ENCODE peak calls at places on chromosomes 5 and 9, in eight cellular contexts. R is HCT116; W is dorsolateral prefrontal cortex; K is heart right ventricle; Q is fibroblast of lung; Y is left ventricle myocardium inferior; L is CD8-positive, alpha-beta memory T cell; D is fibroblast of mammary gland. O is an unnamed sample.

GRCh38 chr9:18748106-18748719 is 274.3 kb downstream of the ADAMTSL1 start:
- DNase-seq in R (no peak), W (no peak), K (no peak), Q (peak), Y (no peak), L (no peak), D (no peak), O (peak)

GRCh38 chr5:25448646-25449045 is 803.9 kb upstream of the CDH10 start:
- DNase-seq in R (no peak), W (no peak), K (no peak), Q (no peak), Y (no peak), L (no peak), D (no peak), O (no peak)

GRCh38 chr9:715743-716400 is 125.6 kb upstream of the DMRT1 start:
- DNase-seq in R (no peak), W (no peak), K (no peak), Q (peak), Y (no peak), L (no peak), D (peak), O (no peak)

GRCh38 chr5:32352685-32353084 is 39.9 kb upstream of the MTMR12 start:
- DNase-seq in R (no peak), W (no peak), K (no peak), Q (no peak), Y (no peak), L (no peak), D (no peak), O (no peak)

GRCh38 chr5:172171118-172171775 is 16.8 kb downstream of the STK10 start:
- DNase-seq in R (no peak), W (no peak), K (no peak), Q (no peak), Y (no peak), L (no peak), D (no peak), O (no peak)

GRCh38 chr5:174970502-174970901 is 246.1 kb downstream of the MSX2 start:
- DNase-seq in R (no peak), W (no peak), K (no peak), Q (no peak), Y (no peak), L (no peak), D (no peak), O (no peak)

GRCh38 chr9:130268521-130269131 is 3.1 kb downstream of the HMCN2 start:
- DNase-seq in R (no peak), W (no peak), K (no peak), Q (no peak), Y (no peak), L (no peak), D (no peak), O (no peak)

GRCh38 chr5:174751154-174751990 is 27.0 kb downstream of the MSX2 start:
- DNase-seq in R (no peak), W (no peak), K (no peak), Q (peak), Y (no peak), L (no peak), D (no peak), O (no peak)

GRCh38 chr5:171874210-171874609 is 88.6 kb downstream of the SMIM23 start:
- DNase-seq in R (no peak), W (no peak), K (no peak), Q (peak), Y (no peak), L (no peak), D (peak), O (no peak)

GRCh38 chr5:163727028-163727427 is 221.6 kb downstream of the MAT2B start:
- DNase-seq in R (no peak), W (no peak), K (no peak), Q (no peak), Y (no peak), L (no peak), D (no peak), O (no peak)

GRCh38 chr5:90474235-90475107 is at the start of the genes MBLAC2 and POLR3G:
- DNase-seq in R (peak), W (peak), K (peak), Q (peak), Y (peak), L (peak), D (peak), O (peak)

GRCh38 chr5:14693070-14693469 is 28.6 kb downstream of the OTULIN start:
- DNase-seq in R (no peak), W (no peak), K (no peak), Q (no peak), Y (no peak), L (no peak), D (no peak), O (no peak)

GRCh38 chr5:171581756-171582155 is 162.3 kb downstream of the FGF18 start:
- DNase-seq in R (no peak), W (no peak), K (no peak), Q (no peak), Y (no peak), L (no peak), D (no peak), O (no peak)

GRCh38 chr5:56862909-56863308 is 46.5 kb upstream of the SETD9 start:
- DNase-seq in R (no peak), W (no peak), K (no peak), Q (no peak), Y (no peak), L (no peak), D (no peak), O (no peak)

GRCh38 chr9:5633243-5633642 is 4.3 kb downstream of the RIC1 start:
- DNase-seq in R (no peak), W (no peak), K (no peak), Q (peak), Y (no peak), L (no peak), D (peak), O (no peak)

GRCh38 chr5:76601470-76601869 is 21.7 kb downstream of the F2RL2 start:
- DNase-seq in R (peak), W (no peak), K (no peak), Q (peak), Y (no peak), L (peak), D (peak), O (peak)

GRCh38 chr5:171714286-171714685 is 71.3 kb upstream of the SMIM23 start:
- DNase-seq in R (no peak), W (no peak), K (no peak), Q (no peak), Y (no peak), L (no peak), D (no peak), O (no peak)

GRCh38 chr5:93831449-93831848 is 90.0 kb upstream of the POU5F2 start:
- DNase-seq in R (no peak), W (no peak), K (no peak), Q (peak), Y (no peak), L (no peak), D (peak), O (peak)

GRCh38 chr5:105970919-105971318 is 1699.8 kb downstream of the EFNA5 start:
- DNase-seq in R (no peak), W (no peak), K (no peak), Q (no peak), Y (no peak), L (no peak), D (no peak), O (no peak)

DNA sequence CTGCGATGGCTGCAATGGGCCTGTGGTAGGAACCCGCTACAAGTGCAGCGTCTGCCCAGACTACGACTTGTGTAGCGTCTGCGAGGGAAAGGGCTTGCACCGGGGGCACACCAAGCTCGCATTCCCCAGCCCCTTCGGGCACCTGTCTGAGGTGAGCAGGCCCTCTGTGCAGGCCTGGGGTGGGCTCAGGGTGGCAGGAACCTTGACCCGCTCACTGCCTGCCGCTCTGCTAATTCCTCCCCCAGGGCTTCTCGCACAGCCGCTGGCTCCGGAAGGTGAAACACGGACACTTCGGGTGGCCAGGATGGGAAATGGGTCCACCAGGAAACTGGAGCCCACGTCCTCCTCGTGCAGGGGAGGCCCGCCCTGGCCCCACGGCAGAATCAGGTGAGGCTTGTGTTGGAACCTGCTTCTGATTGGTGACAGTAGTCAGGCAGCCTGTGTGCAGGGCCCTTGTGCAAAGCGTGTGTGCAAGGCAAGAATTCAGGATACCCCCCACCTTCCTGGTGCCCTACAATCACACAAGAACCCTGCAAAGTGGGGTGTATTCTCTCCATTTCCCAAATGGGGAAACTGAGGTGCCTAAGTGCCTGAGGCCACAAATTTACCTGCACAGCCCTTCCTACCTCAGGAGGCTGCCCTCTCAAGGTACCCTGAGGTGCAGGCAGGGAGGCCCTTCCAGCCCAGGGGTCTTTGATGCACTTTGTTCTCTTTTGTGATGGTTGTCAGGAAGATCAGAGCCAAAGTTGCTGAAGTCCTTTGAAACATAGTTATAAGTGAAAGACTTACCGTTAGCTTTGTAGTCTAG is 3.4 kb downstream of the SQSTM1 start:
- DNase-seq in R (no peak), W (no peak), K (no peak), Q (no peak), Y (no peak), L (no peak), D (no peak), O (no peak)
- H3K4me3 ChIP-seq in R (no peak), W (no peak), K (no peak), Q (peak), Y (peak), L (no peak), D (no peak), O (peak)

GRCh38 chr5:3658929-3659328 is 63.3 kb downstream of the IRX1 start:
- DNase-seq in R (no peak), W (no peak), K (no peak), Q (no peak), Y (no peak), L (no peak), D (no peak), O (no peak)

GRCh38 chr5:3657364-3658003 is 61.9 kb downstream of the IRX1 start:
- DNase-seq in R (no peak), W (no peak), K (no peak), Q (no peak), Y (no peak), L (no peak), D (no peak), O (no peak)

GRCh38 chr5:3660630-3661029 is 65.0 kb downstream of the IRX1 start:
- DNase-seq in R (no peak), W (no peak), K (no peak), Q (no peak), Y (no peak), L (no peak), D (no peak), O (no peak)

GRCh38 chr5:3659907-3660306 is 64.3 kb downstream of the IRX1 start:
- DNase-seq in R (no peak), W (no peak), K (no peak), Q (no peak), Y (no peak), L (no peak), D (no peak), O (no peak)

GRCh38 chr5:3661755-3662296 is 66.2 kb downstream of the IRX1 start:
- DNase-seq in R (no peak), W (no peak), K (no peak), Q (no peak), Y (no peak), L (no peak), D (no peak), O (no peak)
- H3K4me3 ChIP-seq in R (no peak), W (no peak), K (no peak), Q (no peak), Y (peak), L (no peak), D (no peak), O (no peak)

GRCh38 chr5:6410421-6410820 is 32.1 kb upstream of the MED10 start:
- DNase-seq in R (no peak), W (no peak), K (no peak), Q (no peak), Y (no peak), L (no peak), D (no peak), O (no peak)

GRCh38 chr5:6408260-6408596 is 29.9 kb upstream of the MED10 start:
- DNase-seq in R (no peak), W (no peak), K (no peak), Q (no peak), Y (no peak), L (no peak), D (no peak), O (no peak)

GRCh38 chr5:6408627-6409446 is 30.5 kb upstream of the MED10 start:
- DNase-seq in R (no peak), W (no peak), K (no peak), Q (no peak), Y (no peak), L (no peak), D (peak), O (no peak)

GRCh38 chr5:6405591-6405990 is 27.2 kb upstream of the MED10 start:
- DNase-seq in R (no peak), W (no peak), K (no peak), Q (no peak), Y (no peak), L (no peak), D (no peak), O (no peak)

DNA sequence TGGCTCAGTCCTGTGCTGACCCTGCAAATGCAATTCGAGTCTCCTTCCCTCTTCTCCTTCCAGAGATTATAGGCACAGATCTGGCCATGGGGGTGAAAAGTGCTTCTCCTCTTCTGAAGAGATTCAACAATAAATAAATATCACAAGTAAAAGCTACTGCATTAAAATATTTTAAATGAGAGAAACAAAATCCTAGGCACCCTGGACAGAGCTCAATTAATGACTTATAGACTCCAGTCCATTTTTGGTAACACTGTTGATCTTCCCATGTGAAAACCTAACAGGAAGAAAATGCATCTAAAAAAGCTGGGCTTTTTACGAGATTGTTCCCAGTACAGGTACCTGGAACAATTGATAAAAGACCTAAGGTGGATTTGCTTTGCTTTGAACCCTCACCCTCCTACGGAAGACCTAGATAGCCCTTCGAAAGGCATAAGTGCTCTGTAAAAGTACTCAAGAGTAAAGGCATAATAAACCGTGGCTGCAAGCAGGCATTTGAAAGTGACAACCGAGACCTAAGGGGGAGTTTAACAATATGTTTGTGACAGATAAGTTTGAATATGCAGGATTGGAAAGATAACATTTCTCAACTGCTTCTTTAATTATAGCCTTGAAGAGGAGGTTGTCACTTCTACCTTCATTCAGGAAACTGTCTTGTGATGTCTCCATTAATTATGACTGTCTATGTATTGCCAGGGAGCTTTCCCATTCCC is 29.4 kb upstream of the MED10 start:
- DNase-seq in R (no peak), W (no peak), K (no peak), Q (no peak), Y (no peak), L (no peak), D (no peak), O (no peak)
- H3K4me3 ChIP-seq in R (no peak), W (no peak), K (no peak), Q (no peak), Y (no peak), L (no peak), D (no peak), O (no peak)

GRCh38 chr9:95463145-95464060 is 53.4 kb downstream of the PTCH1 start:
- DNase-seq in R (no peak), W (no peak), K (no peak), Q (no peak), Y (no peak), L (no peak), D (no peak), O (no peak)
- H3K4me3 ChIP-seq in R (no peak), W (peak), K (peak), Q (peak), Y (peak), L (peak), D (peak), O (peak)

DNA sequence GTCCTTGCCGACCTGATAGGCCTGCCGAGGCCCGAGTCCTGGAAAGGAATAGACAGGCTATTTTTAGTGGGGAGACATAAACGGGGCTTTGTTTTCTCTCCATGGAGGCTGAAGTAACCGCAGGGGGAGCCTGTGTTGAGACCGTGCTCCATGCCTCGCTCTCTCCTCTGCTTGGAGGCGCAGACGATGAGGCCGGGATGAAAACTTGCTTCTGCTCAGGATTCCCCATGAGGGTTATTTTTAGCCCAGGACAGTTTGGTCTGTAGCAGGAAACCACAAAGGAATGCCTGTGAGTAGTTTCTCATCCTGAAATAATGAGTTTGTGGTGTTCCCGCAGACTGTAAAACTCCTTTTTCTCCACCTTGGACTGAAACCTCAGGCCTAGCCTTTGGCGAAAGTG is 81.9 kb upstream of the RARS1 start:
- DNase-seq in R (no peak), W (peak), K (no peak), Q (peak), Y (no peak), L (no peak), D (peak), O (peak)
- H3K4me3 ChIP-seq in R (no peak), W (no peak), K (no peak), Q (no peak), Y (no peak), L (no peak), D (no peak), O (no peak)

GRCh38 chr5:177447611-177448243 is 1.1 kb downstream of the PRR7 start:
- DNase-seq in R (peak), W (peak), K (peak), Q (peak), Y (no peak), L (no peak), D (peak), O (no peak)
- H3K4me3 ChIP-seq in R (peak), W (peak), K (no peak), Q (peak), Y (peak), L (peak), D (peak), O (peak)

GRCh38 chr9:112028242-112029221 is 131.9 kb downstream of the UGCG start:
- DNase-seq in R (no peak), W (no peak), K (no peak), Q (no peak), Y (no peak), L (no peak), D (no peak), O (no peak)
- H3K4me3 ChIP-seq in R (no peak), W (no peak), K (no peak), Q (no peak), Y (no peak), L (no peak), D (no peak), O (no peak)

GRCh38 chr5:135063511-135064234 is 29.6 kb upstream of the PITX1 start:
- DNase-seq in R (no peak), W (no peak), K (no peak), Q (no peak), Y (no peak), L (no peak), D (no peak), O (no peak)

GRCh38 chr5:135063056-135063445 is 29.0 kb upstream of the PITX1 start:
- DNase-seq in R (no peak), W (no peak), K (no peak), Q (no peak), Y (no peak), L (no peak), D (no peak), O (no peak)

GRCh38 chr5:135064235-135064570 is 30.2 kb upstream of the PITX1 start:
- DNase-seq in R (no peak), W (no peak), K (no peak), Q (no peak), Y (no peak), L (no peak), D (no peak), O (no peak)

GRCh38 chr5:135061001-135061400 is 27.0 kb upstream of the PITX1 start:
- DNase-seq in R (no peak), W (no peak), K (no peak), Q (no peak), Y (no peak), L (no peak), D (no peak), O (no peak)

DNA sequence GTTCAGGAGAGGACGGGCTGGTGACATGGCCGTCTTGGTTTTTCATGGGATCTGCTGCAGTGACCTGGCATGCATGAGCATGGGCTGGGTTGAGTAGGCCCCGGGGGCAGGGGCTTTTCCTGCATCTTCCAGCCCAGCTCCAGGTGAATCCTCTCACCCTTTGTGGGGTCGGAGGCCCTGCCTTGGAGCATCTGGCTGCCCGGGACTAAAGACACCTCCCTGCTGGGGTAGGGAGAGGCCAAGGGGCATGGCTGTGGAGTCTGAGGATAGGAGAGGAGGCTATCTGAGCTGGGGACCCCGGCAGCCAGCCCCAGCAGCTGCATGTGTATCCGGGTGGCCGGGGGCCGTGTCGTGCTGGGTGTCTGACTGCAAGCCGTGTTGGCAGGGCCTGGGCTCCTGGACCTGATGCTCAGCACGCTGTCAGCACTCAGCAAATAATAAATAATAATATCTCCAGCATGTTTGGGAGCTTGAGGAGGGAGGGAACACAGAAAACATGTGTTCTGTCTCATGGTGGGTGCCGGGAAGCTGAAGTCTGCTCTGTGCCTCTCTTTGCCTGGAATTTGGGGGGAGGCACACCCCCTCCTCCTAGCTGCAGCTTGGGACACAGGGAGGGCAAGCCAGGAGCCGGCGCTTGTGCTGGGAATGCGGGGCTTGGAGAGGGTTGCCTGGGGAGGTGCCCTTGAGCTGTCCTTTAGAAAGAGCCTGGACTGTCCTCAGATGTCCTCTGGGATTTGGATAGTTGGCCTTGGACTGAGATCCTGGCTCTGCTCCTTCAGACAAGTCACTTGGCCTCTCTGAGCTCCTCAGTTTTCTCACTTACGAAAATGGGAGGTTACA is 28.4 kb upstream of the PITX1 start:
- DNase-seq in R (no peak), W (no peak), K (no peak), Q (no peak), Y (no peak), L (no peak), D (no peak), O (no peak)
- H3K4me3 ChIP-seq in R (no peak), W (no peak), K (no peak), Q (no peak), Y (no peak), L (no peak), D (no peak), O (no peak)

GRCh38 chr9:95511952-95512750 is 4.6 kb downstream of the PTCH1 start:
- DNase-seq in R (no peak), W (no peak), K (no peak), Q (no peak), Y (no peak), L (peak), D (no peak), O (no peak)
- H3K4me3 ChIP-seq in R (peak), W (peak), K (peak), Q (peak), Y (peak), L (peak), D (peak), O (peak)

GRCh38 chr5:151085517-151086031 is 4.7 kb upstream of the TNIP1 start:
- DNase-seq in R (no peak), W (no peak), K (peak), Q (no peak), Y (peak), L (no peak), D (peak), O (no peak)
- H3K4me3 ChIP-seq in R (no peak), W (no peak), K (no peak), Q (no peak), Y (no peak), L (no peak), D (no peak), O (no peak)

O was measured in AG04450.